ENCODE peak calls at places on chromosome 6, in four cellular contexts. One of them, this sample, is unnamed.

GRCh38 chr6:25296217-25296905 is 17.2 kb downstream of the CARMIL1 start:
- DNase-seq in HepG2: no peak
- DNase-seq in GM12878: no peak
- DNase-seq in K562: no peak
- DNase-seq in this sample: no peak

GRCh38 chr6:146090474-146090873 is 61.6 kb downstream of the GRM1 start:
- DNase-seq in HepG2: no peak
- DNase-seq in K562: no peak
- DNase-seq in GM12878: no peak
- DNase-seq in this sample: no peak

GRCh38 chr6:26611599-26611998 is 14.8 kb downstream of the ABT1 start:
- DNase-seq in K562: no peak
- DNase-seq in GM12878: no peak
- DNase-seq in HepG2: no peak
- DNase-seq in this sample: no peak

GRCh38 chr6:40506956-40507355 is 80.2 kb downstream of the LRFN2 start:
- DNase-seq in GM12878: no peak
- DNase-seq in HepG2: no peak
- DNase-seq in K562: no peak
- DNase-seq in this sample: no peak

GRCh38 chr6:46510656-46511055 is 19.4 kb upstream of the RCAN2 start:
- DNase-seq in GM12878: no peak
- DNase-seq in K562: no peak
- DNase-seq in HepG2: no peak
- DNase-seq in this sample: no peak

GRCh38 chr6:111503660-111504059 is 20.6 kb upstream of the REV3L start:
- DNase-seq in K562: no peak
- DNase-seq in HepG2: peak
- DNase-seq in GM12878: no peak
- DNase-seq in this sample: no peak

GRCh38 chr6:17865243-17865642 is 122.2 kb downstream of the KIF13A start:
- DNase-seq in HepG2: no peak
- DNase-seq in K562: no peak
- DNase-seq in GM12878: no peak
- DNase-seq in this sample: no peak

GRCh38 chr6:57195457-57195856 is 23.3 kb downstream of the BAG2 start:
- DNase-seq in GM12878: no peak
- DNase-seq in HepG2: no peak
- DNase-seq in K562: no peak
- DNase-seq in this sample: no peak

GRCh38 chr6:161048636-161049035 is 57.1 kb downstream of the MAP3K4 start:
- DNase-seq in K562: no peak
- DNase-seq in GM12878: no peak
- DNase-seq in HepG2: no peak
- DNase-seq in this sample: no peak

GRCh38 chr6:169093121-169093723 is 160.4 kb downstream of the THBS2 start:
- DNase-seq in K562: no peak
- DNase-seq in HepG2: no peak
- DNase-seq in GM12878: no peak
- DNase-seq in this sample: no peak

GRCh38 chr6:17640477-17640917 is 40.4 kb downstream of the FAM8A1 start:
- DNase-seq in GM12878: no peak
- DNase-seq in HepG2: no peak
- DNase-seq in K562: no peak
- DNase-seq in this sample: no peak

GRCh38 chr6:158472453-158472852 is 87.4 kb upstream of the TMEM181 start:
- DNase-seq in HepG2: no peak
- DNase-seq in GM12878: no peak
- DNase-seq in K562: no peak
- DNase-seq in this sample: no peak

DNA sequence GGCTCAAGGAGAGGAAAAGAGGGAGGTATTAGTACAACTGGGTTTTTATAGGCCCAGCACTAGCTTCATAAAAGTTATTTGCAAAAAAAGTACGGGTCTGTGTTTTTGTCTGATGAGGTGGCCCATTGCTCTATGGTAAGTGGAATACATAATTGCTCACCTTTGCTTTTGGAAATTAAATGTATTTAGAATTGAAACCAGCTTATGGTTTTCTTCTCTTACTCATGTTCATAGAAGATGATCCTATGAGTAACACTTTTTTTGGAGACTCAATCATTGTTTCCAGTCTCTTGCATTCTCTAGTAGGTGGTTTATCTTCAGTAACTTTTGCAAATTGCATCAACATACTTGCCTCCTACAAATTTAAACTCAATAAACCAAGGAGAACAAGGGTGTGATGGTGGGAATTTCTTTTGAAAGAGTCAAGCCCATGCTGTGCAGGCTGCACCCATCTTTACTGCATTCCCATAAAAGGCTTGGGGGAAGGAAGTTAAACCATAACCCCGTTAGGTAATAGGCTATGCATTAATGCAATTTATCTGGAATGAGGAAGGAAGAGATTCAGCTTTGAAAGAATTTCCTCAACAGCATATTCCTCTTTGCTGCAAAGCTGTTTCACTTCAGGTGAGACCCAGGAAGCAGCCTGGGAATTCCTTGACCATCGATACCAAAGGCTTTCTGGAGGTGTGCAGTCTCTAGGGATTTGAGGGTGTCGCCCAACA is 48.5 kb upstream of the EDN1 start:
- DNase-seq in K562: no peak
- DNase-seq in HepG2: no peak
- DNase-seq in GM12878: no peak
- DNase-seq in this sample: peak
- TF ChIP-seq POLR2AphosphoS2 in K562: no peak
- TF ChIP-seq POLR2AphosphoS2 in HepG2: no peak
- TF ChIP-seq POLR2AphosphoS2 in GM12878: no peak
- TF ChIP-seq POLR2AphosphoS2 in this sample: no peak

DNA sequence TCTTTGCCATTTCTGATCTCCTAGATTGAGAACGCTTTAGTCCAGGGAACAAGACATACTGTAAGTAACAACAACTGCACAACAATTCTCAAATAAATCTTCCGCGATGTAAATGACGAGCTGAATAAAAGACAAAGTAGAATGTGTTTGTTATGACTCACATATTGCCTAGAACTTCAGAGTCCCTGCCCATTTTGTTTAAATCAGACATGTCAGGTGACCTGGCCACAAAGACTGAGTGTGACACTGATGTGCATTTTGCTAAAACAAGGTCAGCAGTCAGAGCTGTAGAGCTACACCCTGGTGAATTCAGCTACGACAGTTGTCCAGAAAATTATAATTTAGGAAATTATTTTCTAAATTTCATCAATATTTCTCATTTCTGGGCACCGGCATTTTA is 156.7 kb upstream of the CITED2 start:
- DNase-seq in K562: peak
- DNase-seq in GM12878: no peak
- DNase-seq in HepG2: no peak
- DNase-seq in this sample: no peak
- TF ChIP-seq POLR2AphosphoS2 in K562: no peak
- TF ChIP-seq POLR2AphosphoS2 in GM12878: no peak
- TF ChIP-seq POLR2AphosphoS2 in HepG2: no peak
- TF ChIP-seq POLR2AphosphoS2 in this sample: no peak

DNA sequence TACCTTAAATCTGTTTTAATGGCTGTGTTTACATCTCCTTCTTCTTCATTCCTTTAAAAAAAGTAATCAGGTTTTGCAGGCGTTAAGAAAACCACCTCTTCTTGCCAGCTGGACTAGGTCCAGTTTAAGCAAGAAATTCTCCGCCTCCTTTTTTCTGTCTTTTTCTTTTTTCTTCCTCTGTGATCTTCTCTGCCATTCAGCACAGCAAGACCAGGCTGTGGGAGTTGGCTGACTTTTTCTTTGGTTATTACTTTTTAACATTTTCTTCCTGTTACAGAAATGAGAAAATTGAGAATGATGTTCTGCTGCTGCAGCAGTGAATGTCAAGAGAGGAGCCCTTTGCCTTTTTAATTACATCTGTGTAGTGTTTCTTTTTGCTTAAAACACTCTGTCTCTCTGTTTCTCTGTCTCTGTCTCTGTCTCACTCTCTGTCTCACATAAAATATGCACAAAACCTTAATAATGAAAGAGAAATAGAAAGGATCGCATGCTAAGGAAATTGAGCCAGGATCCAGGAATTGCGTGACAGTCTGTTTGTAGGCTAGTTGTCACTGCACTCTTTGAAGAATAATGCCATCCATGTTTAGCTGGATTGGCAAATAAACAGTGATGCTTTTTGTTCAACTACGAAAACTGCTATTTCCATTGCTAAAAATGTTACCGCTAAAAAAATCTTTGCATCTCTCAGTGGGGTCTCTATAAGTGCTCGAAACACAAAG is 103.1 kb upstream of the SUPT3H start:
- DNase-seq in HepG2: no peak
- DNase-seq in GM12878: no peak
- DNase-seq in K562: no peak
- DNase-seq in this sample: no peak
- TF ChIP-seq POLR2AphosphoS2 in HepG2: no peak
- TF ChIP-seq POLR2AphosphoS2 in GM12878: no peak
- TF ChIP-seq POLR2AphosphoS2 in K562: no peak
- TF ChIP-seq POLR2AphosphoS2 in this sample: no peak

DNA sequence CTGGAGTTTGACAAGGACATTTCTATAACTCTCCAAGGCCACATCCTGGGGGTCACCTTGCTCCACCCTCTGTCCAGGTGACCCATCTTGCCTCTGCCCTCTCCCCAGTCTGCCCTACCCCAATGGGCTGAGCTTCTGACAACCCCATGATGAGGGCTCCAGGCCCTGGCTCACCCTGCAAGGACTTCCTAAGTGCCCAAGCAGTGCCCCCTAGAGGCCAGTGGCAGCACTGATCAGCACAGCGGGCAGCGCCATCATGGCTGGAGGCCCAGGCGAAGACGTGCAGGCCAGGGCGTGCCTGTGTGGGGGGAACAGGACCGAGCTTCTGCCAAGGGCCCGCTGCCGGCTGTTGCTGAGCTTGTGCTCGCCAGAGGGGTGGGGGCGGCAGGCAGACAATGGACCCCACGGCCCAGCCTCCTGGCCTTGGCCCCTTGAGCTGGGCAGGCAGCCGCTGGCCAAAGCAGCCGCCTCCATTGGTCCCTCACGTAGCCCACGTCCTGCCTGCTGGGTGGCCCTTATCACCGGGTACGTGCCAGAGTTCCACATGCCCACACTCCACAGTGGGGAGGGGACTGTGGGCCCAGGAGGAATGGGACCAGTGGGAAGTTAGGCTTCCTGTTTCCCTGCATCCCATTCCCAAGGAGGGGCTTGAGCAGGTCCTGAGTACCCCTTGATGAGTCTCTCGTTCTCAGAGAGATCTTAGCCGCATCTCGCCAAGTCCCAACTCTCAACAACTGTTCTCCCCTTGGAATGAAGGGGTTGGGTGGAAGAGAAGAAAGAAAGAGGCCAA is 64.3 kb downstream of the MRPL14 start:
- DNase-seq in HepG2: no peak
- DNase-seq in GM12878: no peak
- DNase-seq in K562: peak
- DNase-seq in this sample: no peak
- TF ChIP-seq POLR2AphosphoS2 in HepG2: no peak
- TF ChIP-seq POLR2AphosphoS2 in GM12878: no peak
- TF ChIP-seq POLR2AphosphoS2 in K562: no peak
- TF ChIP-seq POLR2AphosphoS2 in this sample: no peak

This sample was measured in A549.